ENCODE peak calls at places on chromosomes 1 and 21, in nine cellular contexts. One of them, this sample, is unnamed.

GRCh38 chr1:163172596-163172995 is 30.1 kb downstream of the RGS5 start:
- DNase-seq in ELR: peak
- DNase-seq in left cardiac atrium: no peak
- DNase-seq in CD4-positive, alpha-beta memory T cell: no peak
- DNase-seq in NCI-H187: no peak
- DNase-seq in upper lobe of right lung: no peak
- DNase-seq in activated CD8-positive, alpha-beta memory T cell treated with anti-CD3 and anti-CD28 coated beads, Interleukin-2, amount 50 U/mL, for 48 hours: no peak
- DNase-seq in ACHN: no peak
- DNase-seq in GM20000: no peak
- DNase-seq in this sample: no peak

GRCh38 chr1:111025109-111025508 is 61.4 kb upstream of the LRIF1 start:
- DNase-seq in ELR: no peak
- DNase-seq in left cardiac atrium: no peak
- DNase-seq in CD4-positive, alpha-beta memory T cell: no peak
- DNase-seq in NCI-H187: no peak
- DNase-seq in upper lobe of right lung: no peak
- DNase-seq in activated CD8-positive, alpha-beta memory T cell treated with anti-CD3 and anti-CD28 coated beads, Interleukin-2, amount 50 U/mL, for 48 hours: no peak
- DNase-seq in ACHN: no peak
- DNase-seq in GM20000: no peak
- DNase-seq in this sample: no peak

GRCh38 chr1:212302745-212303383 is 17.7 kb downstream of the PPP2R5A start:
- DNase-seq in ELR: peak
- DNase-seq in left cardiac atrium: no peak
- DNase-seq in CD4-positive, alpha-beta memory T cell: no peak
- DNase-seq in NCI-H187: no peak
- DNase-seq in upper lobe of right lung: no peak
- DNase-seq in activated CD8-positive, alpha-beta memory T cell treated with anti-CD3 and anti-CD28 coated beads, Interleukin-2, amount 50 U/mL, for 48 hours: no peak
- DNase-seq in ACHN: no peak
- DNase-seq in GM20000: no peak
- DNase-seq in this sample: no peak

GRCh38 chr1:158793604-158794003 is 12.6 kb upstream of the OR6N2 start:
- DNase-seq in ELR: no peak
- DNase-seq in left cardiac atrium: no peak
- DNase-seq in CD4-positive, alpha-beta memory T cell: peak
- DNase-seq in NCI-H187: no peak
- DNase-seq in upper lobe of right lung: no peak
- DNase-seq in activated CD8-positive, alpha-beta memory T cell treated with anti-CD3 and anti-CD28 coated beads, Interleukin-2, amount 50 U/mL, for 48 hours: no peak
- DNase-seq in ACHN: peak
- DNase-seq in GM20000: peak
- DNase-seq in this sample: no peak

GRCh38 chr21:34797926-34798595 is 129.3 kb downstream of the CLIC6 start:
- DNase-seq in ELR: no peak
- DNase-seq in left cardiac atrium: no peak
- DNase-seq in CD4-positive, alpha-beta memory T cell: no peak
- DNase-seq in NCI-H187: no peak
- DNase-seq in upper lobe of right lung: no peak
- DNase-seq in activated CD8-positive, alpha-beta memory T cell treated with anti-CD3 and anti-CD28 coated beads, Interleukin-2, amount 50 U/mL, for 48 hours: no peak
- DNase-seq in ACHN: no peak
- DNase-seq in GM20000: no peak
- DNase-seq in this sample: no peak

GRCh38 chr1:221776495-221777413 is 34.9 kb upstream of the DUSP10 start:
- DNase-seq in ELR: no peak
- DNase-seq in left cardiac atrium: no peak
- DNase-seq in CD4-positive, alpha-beta memory T cell: no peak
- DNase-seq in NCI-H187: no peak
- DNase-seq in upper lobe of right lung: no peak
- DNase-seq in activated CD8-positive, alpha-beta memory T cell treated with anti-CD3 and anti-CD28 coated beads, Interleukin-2, amount 50 U/mL, for 48 hours: no peak
- DNase-seq in ACHN: no peak
- DNase-seq in GM20000: peak
- DNase-seq in this sample: no peak

GRCh38 chr1:180206581-180206980 is 23.5 kb upstream of the LHX4 start:
- DNase-seq in ELR: no peak
- DNase-seq in left cardiac atrium: no peak
- DNase-seq in CD4-positive, alpha-beta memory T cell: no peak
- DNase-seq in NCI-H187: no peak
- DNase-seq in upper lobe of right lung: no peak
- DNase-seq in activated CD8-positive, alpha-beta memory T cell treated with anti-CD3 and anti-CD28 coated beads, Interleukin-2, amount 50 U/mL, for 48 hours: no peak
- DNase-seq in ACHN: no peak
- DNase-seq in GM20000: no peak
- DNase-seq in this sample: no peak

GRCh38 chr1:22609291-22609690 is 27.1 kb upstream of the C1QA start:
- DNase-seq in ELR: no peak
- DNase-seq in left cardiac atrium: no peak
- DNase-seq in CD4-positive, alpha-beta memory T cell: no peak
- DNase-seq in NCI-H187: no peak
- DNase-seq in upper lobe of right lung: no peak
- DNase-seq in activated CD8-positive, alpha-beta memory T cell treated with anti-CD3 and anti-CD28 coated beads, Interleukin-2, amount 50 U/mL, for 48 hours: no peak
- DNase-seq in ACHN: no peak
- DNase-seq in GM20000: no peak
- DNase-seq in this sample: no peak

GRCh38 chr1:24159366-24159765 is 16.4 kb upstream of the IL22RA1 start:
- DNase-seq in ELR: no peak
- DNase-seq in left cardiac atrium: no peak
- DNase-seq in CD4-positive, alpha-beta memory T cell: no peak
- DNase-seq in NCI-H187: no peak
- DNase-seq in upper lobe of right lung: no peak
- DNase-seq in activated CD8-positive, alpha-beta memory T cell treated with anti-CD3 and anti-CD28 coated beads, Interleukin-2, amount 50 U/mL, for 48 hours: no peak
- DNase-seq in ACHN: no peak
- DNase-seq in GM20000: no peak
- DNase-seq in this sample: no peak

GRCh38 chr1:33280091-33280661 is 23.9 kb downstream of the ZNF362 start:
- DNase-seq in ELR: no peak
- DNase-seq in left cardiac atrium: no peak
- DNase-seq in CD4-positive, alpha-beta memory T cell: no peak
- DNase-seq in NCI-H187: no peak
- DNase-seq in upper lobe of right lung: peak
- DNase-seq in activated CD8-positive, alpha-beta memory T cell treated with anti-CD3 and anti-CD28 coated beads, Interleukin-2, amount 50 U/mL, for 48 hours: no peak
- DNase-seq in ACHN: no peak
- DNase-seq in GM20000: no peak
- DNase-seq in this sample: no peak

GRCh38 chr1:7117265-7117598 is 332.0 kb downstream of the CAMTA1 start:
- DNase-seq in ELR: no peak
- DNase-seq in left cardiac atrium: no peak
- DNase-seq in CD4-positive, alpha-beta memory T cell: no peak
- DNase-seq in NCI-H187: no peak
- DNase-seq in upper lobe of right lung: no peak
- DNase-seq in activated CD8-positive, alpha-beta memory T cell treated with anti-CD3 and anti-CD28 coated beads, Interleukin-2, amount 50 U/mL, for 48 hours: no peak
- DNase-seq in ACHN: no peak
- DNase-seq in GM20000: no peak
- DNase-seq in this sample: no peak

GRCh38 chr21:34795152-34796141 is 126.7 kb downstream of the CLIC6 start:
- DNase-seq in ELR: peak
- DNase-seq in left cardiac atrium: no peak
- DNase-seq in CD4-positive, alpha-beta memory T cell: no peak
- DNase-seq in NCI-H187: no peak
- DNase-seq in upper lobe of right lung: no peak
- DNase-seq in activated CD8-positive, alpha-beta memory T cell treated with anti-CD3 and anti-CD28 coated beads, Interleukin-2, amount 50 U/mL, for 48 hours: no peak
- DNase-seq in ACHN: no peak
- DNase-seq in GM20000: no peak
- DNase-seq in this sample: no peak

GRCh38 chr1:236175642-236176336 is 33.5 kb downstream of the GPR137B start:
- DNase-seq in ELR: no peak
- DNase-seq in left cardiac atrium: no peak
- DNase-seq in CD4-positive, alpha-beta memory T cell: no peak
- DNase-seq in NCI-H187: no peak
- DNase-seq in upper lobe of right lung: peak
- DNase-seq in activated CD8-positive, alpha-beta memory T cell treated with anti-CD3 and anti-CD28 coated beads, Interleukin-2, amount 50 U/mL, for 48 hours: no peak
- DNase-seq in ACHN: peak
- DNase-seq in GM20000: no peak
- DNase-seq in this sample: no peak

GRCh38 chr1:41003640-41004220 is 17.8 kb downstream of the SLFNL1 start:
- DNase-seq in ELR: peak
- DNase-seq in left cardiac atrium: peak
- DNase-seq in CD4-positive, alpha-beta memory T cell: peak
- DNase-seq in NCI-H187: peak
- DNase-seq in upper lobe of right lung: peak
- DNase-seq in activated CD8-positive, alpha-beta memory T cell treated with anti-CD3 and anti-CD28 coated beads, Interleukin-2, amount 50 U/mL, for 48 hours: peak
- DNase-seq in ACHN: peak
- DNase-seq in GM20000: peak
- DNase-seq in this sample: peak

GRCh38 chr1:62882161-62882560 is 98.2 kb downstream of the ATG4C start:
- DNase-seq in ELR: no peak
- DNase-seq in left cardiac atrium: no peak
- DNase-seq in CD4-positive, alpha-beta memory T cell: no peak
- DNase-seq in NCI-H187: no peak
- DNase-seq in upper lobe of right lung: no peak
- DNase-seq in activated CD8-positive, alpha-beta memory T cell treated with anti-CD3 and anti-CD28 coated beads, Interleukin-2, amount 50 U/mL, for 48 hours: no peak
- DNase-seq in ACHN: no peak
- DNase-seq in GM20000: no peak
- DNase-seq in this sample: no peak

GRCh38 chr1:155940993-155941844 is at the start of gene RXFP4:
- DNase-seq in ELR: peak
- DNase-seq in left cardiac atrium: peak
- DNase-seq in CD4-positive, alpha-beta memory T cell: no peak
- DNase-seq in NCI-H187: no peak
- DNase-seq in upper lobe of right lung: peak
- DNase-seq in activated CD8-positive, alpha-beta memory T cell treated with anti-CD3 and anti-CD28 coated beads, Interleukin-2, amount 50 U/mL, for 48 hours: no peak
- DNase-seq in ACHN: peak
- DNase-seq in GM20000: no peak
- DNase-seq in this sample: no peak

GRCh38 chr1:156122519-156123355 is 8.2 kb downstream of the LMNA start:
- DNase-seq in ELR: peak
- DNase-seq in left cardiac atrium: peak
- DNase-seq in CD4-positive, alpha-beta memory T cell: no peak
- DNase-seq in NCI-H187: no peak
- DNase-seq in upper lobe of right lung: peak
- DNase-seq in activated CD8-positive, alpha-beta memory T cell treated with anti-CD3 and anti-CD28 coated beads, Interleukin-2, amount 50 U/mL, for 48 hours: no peak
- DNase-seq in ACHN: peak
- DNase-seq in GM20000: no peak
- DNase-seq in this sample: no peak

GRCh38 chr1:167442142-167442848 is 76.0 kb downstream of the CD247 start:
- DNase-seq in ELR: peak
- DNase-seq in left cardiac atrium: peak
- DNase-seq in CD4-positive, alpha-beta memory T cell: peak
- DNase-seq in NCI-H187: peak
- DNase-seq in upper lobe of right lung: peak
- DNase-seq in activated CD8-positive, alpha-beta memory T cell treated with anti-CD3 and anti-CD28 coated beads, Interleukin-2, amount 50 U/mL, for 48 hours: peak
- DNase-seq in ACHN: peak
- DNase-seq in GM20000: peak
- DNase-seq in this sample: peak

GRCh38 chr21:39037807-39038405 is 145.3 kb downstream of the PSMG1 start:
- DNase-seq in ELR: peak
- DNase-seq in left cardiac atrium: no peak
- DNase-seq in CD4-positive, alpha-beta memory T cell: no peak
- DNase-seq in NCI-H187: no peak
- DNase-seq in upper lobe of right lung: no peak
- DNase-seq in activated CD8-positive, alpha-beta memory T cell treated with anti-CD3 and anti-CD28 coated beads, Interleukin-2, amount 50 U/mL, for 48 hours: no peak
- DNase-seq in ACHN: no peak
- DNase-seq in GM20000: no peak
- DNase-seq in this sample: no peak

GRCh38 chr21:25956993-25957714 is 213.4 kb downstream of the APP start:
- DNase-seq in ELR: peak
- DNase-seq in left cardiac atrium: no peak
- DNase-seq in CD4-positive, alpha-beta memory T cell: no peak
- DNase-seq in NCI-H187: no peak
- DNase-seq in upper lobe of right lung: no peak
- DNase-seq in activated CD8-positive, alpha-beta memory T cell treated with anti-CD3 and anti-CD28 coated beads, Interleukin-2, amount 50 U/mL, for 48 hours: no peak
- DNase-seq in ACHN: no peak
- DNase-seq in GM20000: no peak
- DNase-seq in this sample: no peak

GRCh38 chr1:56436912-56437403 is 142.4 kb downstream of the PLPP3 start:
- DNase-seq in ELR: no peak
- DNase-seq in left cardiac atrium: no peak
- DNase-seq in CD4-positive, alpha-beta memory T cell: no peak
- DNase-seq in NCI-H187: no peak
- DNase-seq in upper lobe of right lung: no peak
- DNase-seq in activated CD8-positive, alpha-beta memory T cell treated with anti-CD3 and anti-CD28 coated beads, Interleukin-2, amount 50 U/mL, for 48 hours: no peak
- DNase-seq in ACHN: no peak
- DNase-seq in GM20000: no peak
- DNase-seq in this sample: peak

GRCh38 chr1:166975361-166976129 is at the start of gene ILDR2:
- DNase-seq in ELR: peak
- DNase-seq in left cardiac atrium: peak
- DNase-seq in CD4-positive, alpha-beta memory T cell: peak
- DNase-seq in NCI-H187: peak
- DNase-seq in upper lobe of right lung: peak
- DNase-seq in activated CD8-positive, alpha-beta memory T cell treated with anti-CD3 and anti-CD28 coated beads, Interleukin-2, amount 50 U/mL, for 48 hours: peak
- DNase-seq in ACHN: peak
- DNase-seq in GM20000: peak
- DNase-seq in this sample: peak

GRCh38 chr1:68220420-68220819 is 11.9 kb downstream of the WLS start:
- DNase-seq in ELR: no peak
- DNase-seq in left cardiac atrium: no peak
- DNase-seq in CD4-positive, alpha-beta memory T cell: no peak
- DNase-seq in NCI-H187: no peak
- DNase-seq in upper lobe of right lung: no peak
- DNase-seq in activated CD8-positive, alpha-beta memory T cell treated with anti-CD3 and anti-CD28 coated beads, Interleukin-2, amount 50 U/mL, for 48 hours: no peak
- DNase-seq in ACHN: no peak
- DNase-seq in GM20000: no peak
- DNase-seq in this sample: no peak

GRCh38 chr1:44717196-44717595 is 13.8 kb downstream of the RNU5D-1 start:
- DNase-seq in ELR: no peak
- DNase-seq in left cardiac atrium: no peak
- DNase-seq in CD4-positive, alpha-beta memory T cell: no peak
- DNase-seq in NCI-H187: no peak
- DNase-seq in upper lobe of right lung: no peak
- DNase-seq in activated CD8-positive, alpha-beta memory T cell treated with anti-CD3 and anti-CD28 coated beads, Interleukin-2, amount 50 U/mL, for 48 hours: no peak
- DNase-seq in ACHN: peak
- DNase-seq in GM20000: no peak
- DNase-seq in this sample: no peak

GRCh38 chr21:43634618-43635017 is 24.7 kb downstream of the HSF2BP start:
- DNase-seq in ELR: peak
- DNase-seq in left cardiac atrium: no peak
- DNase-seq in CD4-positive, alpha-beta memory T cell: no peak
- DNase-seq in NCI-H187: no peak
- DNase-seq in upper lobe of right lung: no peak
- DNase-seq in activated CD8-positive, alpha-beta memory T cell treated with anti-CD3 and anti-CD28 coated beads, Interleukin-2, amount 50 U/mL, for 48 hours: no peak
- DNase-seq in ACHN: no peak
- DNase-seq in GM20000: no peak
- DNase-seq in this sample: no peak

GRCh38 chr1:61226791-61227567 is 144.6 kb downstream of the NFIA start:
- DNase-seq in ELR: no peak
- DNase-seq in left cardiac atrium: no peak
- DNase-seq in CD4-positive, alpha-beta memory T cell: no peak
- DNase-seq in NCI-H187: peak
- DNase-seq in upper lobe of right lung: no peak
- DNase-seq in activated CD8-positive, alpha-beta memory T cell treated with anti-CD3 and anti-CD28 coated beads, Interleukin-2, amount 50 U/mL, for 48 hours: no peak
- DNase-seq in ACHN: no peak
- DNase-seq in GM20000: no peak
- DNase-seq in this sample: no peak

GRCh38 chr1:170604065-170604464 is 59.9 kb upstream of the PRRX1 start:
- DNase-seq in ELR: no peak
- DNase-seq in left cardiac atrium: no peak
- DNase-seq in CD4-positive, alpha-beta memory T cell: no peak
- DNase-seq in NCI-H187: no peak
- DNase-seq in upper lobe of right lung: no peak
- DNase-seq in activated CD8-positive, alpha-beta memory T cell treated with anti-CD3 and anti-CD28 coated beads, Interleukin-2, amount 50 U/mL, for 48 hours: no peak
- DNase-seq in ACHN: no peak
- DNase-seq in GM20000: no peak
- DNase-seq in this sample: no peak

GRCh38 chr1:167221804-167222610 is 1.3 kb downstream of the POU2F1 start:
- DNase-seq in ELR: peak
- DNase-seq in left cardiac atrium: peak
- DNase-seq in CD4-positive, alpha-beta memory T cell: peak
- DNase-seq in NCI-H187: peak
- DNase-seq in upper lobe of right lung: peak
- DNase-seq in activated CD8-positive, alpha-beta memory T cell treated with anti-CD3 and anti-CD28 coated beads, Interleukin-2, amount 50 U/mL, for 48 hours: peak
- DNase-seq in ACHN: peak
- DNase-seq in GM20000: peak
- DNase-seq in this sample: peak

GRCh38 chr1:205907794-205908193 is 35.5 kb downstream of the SLC26A9 start:
- DNase-seq in ELR: peak
- DNase-seq in left cardiac atrium: no peak
- DNase-seq in CD4-positive, alpha-beta memory T cell: no peak
- DNase-seq in NCI-H187: no peak
- DNase-seq in upper lobe of right lung: no peak
- DNase-seq in activated CD8-positive, alpha-beta memory T cell treated with anti-CD3 and anti-CD28 coated beads, Interleukin-2, amount 50 U/mL, for 48 hours: no peak
- DNase-seq in ACHN: peak
- DNase-seq in GM20000: no peak
- DNase-seq in this sample: no peak

GRCh38 chr1:8361198-8361849 is 43.4 kb downstream of the SLC45A1 start:
- DNase-seq in ELR: no peak
- DNase-seq in left cardiac atrium: no peak
- DNase-seq in CD4-positive, alpha-beta memory T cell: no peak
- DNase-seq in NCI-H187: no peak
- DNase-seq in upper lobe of right lung: no peak
- DNase-seq in activated CD8-positive, alpha-beta memory T cell treated with anti-CD3 and anti-CD28 coated beads, Interleukin-2, amount 50 U/mL, for 48 hours: no peak
- DNase-seq in ACHN: no peak
- DNase-seq in GM20000: no peak
- DNase-seq in this sample: no peak

GRCh38 chr1:51705035-51705434 is 88.1 kb downstream of the OSBPL9 start:
- DNase-seq in ELR: no peak
- DNase-seq in left cardiac atrium: no peak
- DNase-seq in CD4-positive, alpha-beta memory T cell: no peak
- DNase-seq in NCI-H187: no peak
- DNase-seq in upper lobe of right lung: no peak
- DNase-seq in activated CD8-positive, alpha-beta memory T cell treated with anti-CD3 and anti-CD28 coated beads, Interleukin-2, amount 50 U/mL, for 48 hours: no peak
- DNase-seq in ACHN: no peak
- DNase-seq in GM20000: no peak
- DNase-seq in this sample: no peak